ENCODE peak calls at places on chromosomes 6 and 20, in five cellular contexts. A is heart left ventricle, F is progenitor cell of endocrine pancreas, B is colonic mucosa, Q is AG09309. Z is an unnamed sample.

GRCh38 chr6:138485005-138485545 is 14.2 kb downstream of the NHSL1 start:
- DNase-seq in B (no peak), F (no peak), A (no peak), Q (no peak), Z (no peak)

GRCh38 chr6:1091905-1092304 is 220.0 kb upstream of the FOXQ1 start:
- DNase-seq in A (no peak), Q (no peak), F (no peak), B (peak), Z (no peak)

GRCh38 chr20:35871311-35871771 is 83.0 kb downstream of the SCAND1 start:
- DNase-seq in B (peak), A (peak), F (no peak), Q (no peak), Z (peak)

GRCh38 chr6:170227996-170228550 is 62.8 kb downstream of the DLL1 start:
- DNase-seq in A (peak), F (no peak), Q (no peak), B (no peak), Z (no peak)

GRCh38 chr20:4613184-4613583 is 108.5 kb upstream of the PRND start:
- DNase-seq in F (no peak), B (no peak), A (no peak), Q (no peak), Z (no peak)

GRCh38 chr20:6646237-6646636 is 121.2 kb upstream of the BMP2 start:
- DNase-seq in A (no peak), Q (no peak), F (no peak), B (no peak), Z (no peak)

GRCh38 chr20:15098351-15098750 is 760.9 kb upstream of the FLRT3 start:
- DNase-seq in A (no peak), B (no peak), Q (no peak), F (no peak), Z (no peak)

GRCh38 chr6:152669894-152670293 is 27.8 kb upstream of the MYCT1 start:
- DNase-seq in A (no peak), B (no peak), F (no peak), Q (no peak), Z (no peak)

GRCh38 chr6:38973178-38974057 is 75.2 kb upstream of the GLP1R start:
- DNase-seq in A (no peak), B (no peak), F (no peak), Q (peak), Z (no peak)

GRCh38 chr20:48910360-48910781 is 11.1 kb upstream of the ARFGEF2 start:
- DNase-seq in A (no peak), Q (no peak), B (no peak), F (no peak), Z (no peak)

GRCh38 chr6:116579143-116579542 is 7.8 kb downstream of the RWDD1 start:
- DNase-seq in Q (no peak), F (no peak), A (no peak), B (no peak), Z (no peak)

GRCh38 chr6:53437557-53438202 is 88.9 kb upstream of the ELOVL5 start:
- DNase-seq in F (no peak), A (no peak), Q (peak), B (peak), Z (peak)

GRCh38 chr6:116467096-116467495 is 5.9 kb downstream of the CALHM6 start:
- DNase-seq in Q (no peak), B (no peak), A (no peak), F (no peak), Z (no peak)

GRCh38 chr6:3094815-3095214 is 23.7 kb upstream of the BPHL start:
- DNase-seq in B (no peak), Q (no peak), A (no peak), F (no peak), Z (no peak)

GRCh38 chr6:159250633-159251032 is 81.4 kb downstream of the FNDC1 start:
- DNase-seq in Q (no peak), B (no peak), F (no peak), A (no peak), Z (no peak)

GRCh38 chr6:40907198-40907701 is 131.8 kb downstream of the UNC5CL start:
- DNase-seq in Q (no peak), B (peak), F (no peak), A (peak), Z (peak)

GRCh38 chr6:161367472-161367871 is 93.6 kb upstream of the AGPAT4 start:
- DNase-seq in B (peak), F (no peak), A (no peak), Q (no peak), Z (no peak)

GRCh38 chr6:33628401-33628964 is 7.4 kb downstream of the ITPR3 start:
- DNase-seq in F (no peak), A (no peak), B (peak), Q (no peak), Z (no peak)

GRCh38 chr6:103674790-103675189 is 1184.9 kb downstream of the HACE1 start:
- DNase-seq in Q (no peak), B (no peak), F (no peak), A (no peak), Z (no peak)

GRCh38 chr6:41706876-41707564 is 28.4 kb downstream of the TFEB start:
- DNase-seq in F (no peak), B (no peak), Q (no peak), A (peak), Z (no peak)

GRCh38 chr6:45163952-45164766 is 164.0 kb upstream of the RUNX2 start:
- DNase-seq in F (no peak), B (no peak), Q (no peak), A (no peak), Z (no peak)

GRCh38 chr20:19712737-19713260 is 45.3 kb upstream of the RIN2 start:
- DNase-seq in Q (no peak), A (no peak), F (no peak), B (no peak), Z (no peak)

GRCh38 chr6:3419624-3420272 is 37.1 kb downstream of the SLC22A23 start:
- DNase-seq in F (no peak), Q (peak), B (no peak), A (no peak), Z (no peak)

GRCh38 chr6:4017847-4018193 is 61.1 kb downstream of the FAM217A start:
- DNase-seq in Q (no peak), F (no peak), A (no peak), B (no peak), Z (no peak)

GRCh38 chr20:23078994-23079364 is 7.1 kb downstream of the CD93 start:
- DNase-seq in B (no peak), F (no peak), Q (no peak), A (no peak), Z (no peak)

GRCh38 chr6:125302840-125303511 is 1.2 kb upstream of the HDDC2 start:
- DNase-seq in F (no peak), A (no peak), Q (no peak), B (no peak), Z (no peak)

GRCh38 chr6:44528716-44529115 is 141.2 kb downstream of the CDC5L start:
- DNase-seq in F (no peak), Q (no peak), B (no peak), A (no peak), Z (no peak)

GRCh38 chr6:140909620-140910019 is 1223.1 kb upstream of the GJE1 start:
- DNase-seq in B (no peak), A (no peak), F (no peak), Q (no peak), Z (no peak)

GRCh38 chr6:34341481-34341971 is 50.9 kb downstream of the NUDT3 start:
- DNase-seq in A (peak), B (no peak), Q (no peak), F (no peak), Z (no peak)

GRCh38 chr6:14549319-14549770 is 431.8 kb downstream of the CD83 start:
- DNase-seq in A (no peak), F (no peak), Q (no peak), B (peak), Z (no peak)

GRCh38 chr6:43936476-43936875 is 166.5 kb downstream of the VEGFA start:
- DNase-seq in A (no peak), F (no peak), B (no peak), Q (no peak), Z (no peak)

GRCh38 chr6:25804804-25805203 is 27.0 kb downstream of the SLC17A1 start:
- DNase-seq in B (no peak), Q (no peak), F (no peak), A (no peak), Z (no peak)

GRCh38 chr6:134544737-134545136 is 226.8 kb upstream of the SGK1 start:
- DNase-seq in F (no peak), A (no peak), B (no peak), Q (no peak), Z (no peak)

GRCh38 chr20:13286600-13286999 is 65.5 kb downstream of the ISM1 start:
- DNase-seq in Q (no peak), F (no peak), B (no peak), A (no peak), Z (no peak)

GRCh38 chr6:134826889-134827737 is 122.8 kb downstream of the ALDH8A1 start:
- DNase-seq in A (peak), Q (peak), F (no peak), B (no peak), Z (peak)

GRCh38 chr20:20781029-20781428 is 68.6 kb upstream of the RALGAPA2 start:
- DNase-seq in F (no peak), B (no peak), A (no peak), Q (no peak), Z (no peak)

GRCh38 chr6:33688451-33689147 is 22.9 kb downstream of the UQCC2 start:
- DNase-seq in F (no peak), Q (no peak), B (no peak), A (peak), Z (no peak)

GRCh38 chr6:54473328-54473727 is 165.1 kb downstream of the TINAG start:
- DNase-seq in Q (no peak), F (no peak), B (no peak), A (no peak), Z (no peak)

DNA sequence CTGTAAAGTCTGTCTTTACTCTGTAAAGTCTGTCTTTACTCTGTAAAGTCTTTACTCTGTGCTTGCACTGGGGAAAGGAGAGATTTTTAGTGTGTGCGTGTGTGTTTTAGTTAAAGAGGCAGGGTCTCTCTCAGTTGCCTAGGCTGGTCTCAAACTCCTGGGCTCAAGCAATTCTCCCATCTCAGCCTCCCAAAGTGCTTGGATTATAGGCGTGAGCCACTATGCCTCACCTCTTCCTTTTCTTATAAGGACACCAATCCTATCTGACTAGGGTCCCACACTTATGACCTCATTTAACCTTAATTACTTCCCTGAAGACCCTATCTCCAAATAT is 93.8 kb downstream of the JPH2 start:
- DNase-seq in A (no peak), F (no peak), Q (no peak), B (no peak), Z (no peak)
- TF ChIP-seq CTCF in A (no peak), F (no peak), Q (no peak), B (no peak), Z (no peak)

GRCh38 chr6:97053643-97054411 is 129.3 kb downstream of the KLHL32 start:
- DNase-seq in F (no peak), A (no peak), Q (no peak), B (no peak), Z (no peak)
- TF ChIP-seq CTCF in F (peak), A (peak), Q (peak), B (peak), Z (peak)

GRCh38 chr6:129696028-129696418 is 14.0 kb downstream of the ARHGAP18 start:
- DNase-seq in B (no peak), F (no peak), Q (no peak), A (no peak), Z (no peak)
- TF ChIP-seq CTCF in B (no peak), F (no peak), Q (no peak), A (no peak), Z (no peak)

GRCh38 chr6:127923135-127923534 is 22.3 kb upstream of the THEMIS start:
- DNase-seq in Q (no peak), B (no peak), A (no peak), F (no peak), Z (no peak)
- TF ChIP-seq CTCF in Q (no peak), B (no peak), A (no peak), F (no peak), Z (no peak)

Z was measured in heart right ventricle.